ENCODE peak calls at places on chromosome 20, in eight cellular contexts. J, T, G, N, L, B, X and F are unnamed samples.

GRCh38 chr20:48818481-48818987 is 9.3 kb downstream of the PREX1 start:
- DNase-seq in B (peak), T (peak), N (peak), G (no peak), L (no peak), X (no peak), J (no peak), F (no peak)

GRCh38 chr20:36969478-36970186 is 18.1 kb upstream of the SAMHD1 start:
- DNase-seq in X (no peak), N (no peak), T (peak), J (no peak), L (no peak), G (no peak), B (no peak), F (no peak)

GRCh38 chr20:41004561-41005360 is 23.9 kb upstream of the TOP1 start:
- DNase-seq in B (no peak), T (no peak), L (no peak), N (no peak), X (peak), G (peak), J (peak), F (no peak)

GRCh38 chr20:1734269-1734858 is 76.8 kb upstream of the SIRPG start:
- DNase-seq in G (no peak), T (peak), N (no peak), J (no peak), L (no peak), B (peak), X (peak), F (no peak)

GRCh38 chr20:51480507-51481270 is 61.8 kb downstream of the NFATC2 start:
- DNase-seq in B (peak), N (no peak), T (no peak), G (no peak), L (no peak), J (no peak), X (no peak), F (no peak)

GRCh38 chr20:17871181-17871580 is 97.4 kb downstream of the SNX5 start:
- DNase-seq in B (no peak), N (no peak), L (no peak), G (no peak), X (no peak), J (no peak), T (no peak), F (no peak)

GRCh38 chr20:54633374-54633773 is 158.0 kb downstream of the DOK5 start:
- DNase-seq in L (no peak), B (peak), G (no peak), T (no peak), N (no peak), J (no peak), X (no peak), F (no peak)

GRCh38 chr20:1440024-1440423 is 26.6 kb downstream of the NSFL1C start:
- DNase-seq in L (no peak), B (peak), G (no peak), T (no peak), J (peak), N (no peak), X (peak), F (no peak)

GRCh38 chr20:36786246-36786645 is 12.7 kb upstream of the DSN1 start:
- DNase-seq in G (no peak), L (no peak), T (no peak), X (no peak), B (no peak), J (no peak), N (peak), F (no peak)

GRCh38 chr20:5535211-5535756 is 214.9 kb upstream of the SHLD1 start:
- DNase-seq in N (no peak), T (no peak), G (no peak), B (no peak), L (no peak), X (no peak), J (no peak), F (no peak)

GRCh38 chr20:51457281-51457932 is 85.1 kb downstream of the NFATC2 start:
- DNase-seq in L (peak), T (no peak), B (peak), G (peak), J (peak), N (peak), X (peak), F (peak)

GRCh38 chr20:13681248-13682125 is 42.8 kb upstream of the TASP1 start:
- DNase-seq in X (peak), N (no peak), T (no peak), L (no peak), J (no peak), B (peak), G (no peak), F (no peak)

GRCh38 chr20:21323640-21324039 is 20.5 kb downstream of the XRN2 start:
- DNase-seq in J (peak), G (no peak), X (peak), B (no peak), L (peak), N (no peak), T (no peak), F (no peak)

GRCh38 chr20:60572991-60573390 is 614.8 kb downstream of the CDH26 start:
- DNase-seq in B (no peak), T (no peak), J (no peak), L (no peak), G (no peak), N (no peak), X (no peak), F (no peak)

GRCh38 chr20:38759135-38759534 is 10.9 kb downstream of the ACTR5 start:
- DNase-seq in N (no peak), T (no peak), J (no peak), L (no peak), B (no peak), G (no peak), X (no peak), F (no peak)

GRCh38 chr20:20711413-20711812 is 1.0 kb downstream of the RALGAPA2 start:
- DNase-seq in J (peak), G (no peak), X (peak), L (no peak), N (no peak), B (peak), T (no peak), F (no peak)

GRCh38 chr20:25011831-25012241 is 19.3 kb upstream of the APMAP start:
- DNase-seq in N (peak), T (no peak), G (peak), X (no peak), L (no peak), J (no peak), B (no peak), F (no peak)